ENCODE peak calls at places on chromosomes 4 and X, in nine cellular contexts. O is lung, P is lower leg skin, J is adrenal gland, X is fibroblast of lung, L is prostate gland, C is fibroblast of mammary gland, H is AG04450, Q is fibroblast of the aortic adventitia. G is an unnamed sample.

GRCh38 chrX:136768469-136769084 is 12.2 kb downstream of the ARHGEF6 start:
- DNase-seq in O (peak; percentile 55), P (peak; percentile 26), J (peak; percentile 40), X (peak; percentile 94), L (no peak), C (peak; percentile 96), H (peak; percentile 30), Q (peak; percentile 90), G (peak; percentile 88)

GRCh38 chr4:63580796-63581475 is 828.3 kb downstream of the TECRL start:
- DNase-seq in O (no peak), P (no peak), J (no peak), X (no peak), L (no peak), C (no peak), H (no peak), Q (no peak), G (no peak)

GRCh38 chrX:149074429-149074828 is 430.7 kb downstream of the IDS start:
- DNase-seq in O (no peak), P (peak; percentile 27), J (peak; percentile 16), X (peak; percentile 9), L (no peak), C (peak; percentile 75), H (no peak), Q (peak; percentile 36), G (no peak)

GRCh38 chrX:150540965-150541364 is 27.5 kb upstream of the MTM1 start:
- DNase-seq in O (no peak), P (no peak), J (no peak), X (no peak), L (no peak), C (no peak), H (no peak), Q (no peak), G (no peak)

GRCh38 chr4:150126201-150126879 is 48.1 kb downstream of the DCLK2 start:
- DNase-seq in O (no peak), P (peak; percentile 28), J (no peak), X (peak; percentile 77), L (no peak), C (peak; percentile 71), H (no peak), Q (peak; percentile 70), G (no peak)

GRCh38 chrX:23883737-23884354 is 23.9 kb downstream of the APOO start:
- DNase-seq in O (no peak), P (no peak), J (no peak), X (peak; percentile 81), L (no peak), C (peak; percentile 90), H (no peak), Q (peak; percentile 67), G (peak; percentile 48)

GRCh38 chr4:144645621-144646522 is at the start of gene HHIP:
- DNase-seq in O (peak; percentile 49), P (no peak), J (peak; percentile 22), X (peak; percentile 78), L (no peak), C (peak; percentile 36), H (no peak), Q (peak; percentile 79), G (peak; percentile 64)

GRCh38 chr4:82797048-82797590 is 1.5 kb downstream of the SCD5 start:
- DNase-seq in O (no peak), P (no peak), J (no peak), X (no peak), L (no peak), C (no peak), H (no peak), Q (no peak), G (no peak)

GRCh38 chrX:132004728-132005127 is 18.4 kb upstream of the STK26 start:
- DNase-seq in O (no peak), P (no peak), J (no peak), X (no peak), L (peak; percentile 28), C (peak; percentile 1), H (no peak), Q (no peak), G (no peak)

GRCh38 chr4:47342796-47343195 is 120.7 kb downstream of the COMMD8 start:
- DNase-seq in O (no peak), P (no peak), J (no peak), X (no peak), L (no peak), C (no peak), H (no peak), Q (no peak), G (no peak)

GRCh38 chr4:47334597-47335185 is 128.8 kb downstream of the COMMD8 start:
- DNase-seq in O (no peak), P (no peak), J (no peak), X (peak; percentile 66), L (no peak), C (no peak), H (peak; percentile 20), Q (peak; percentile 9), G (no peak)

GRCh38 chr4:47340914-47341313 is 122.6 kb downstream of the COMMD8 start:
- DNase-seq in O (no peak), P (no peak), J (no peak), X (no peak), L (no peak), C (no peak), H (no peak), Q (no peak), G (no peak)

GRCh38 chr4:47337893-47338292 is 125.6 kb downstream of the COMMD8 start:
- DNase-seq in O (no peak), P (no peak), J (no peak), X (no peak), L (no peak), C (no peak), H (no peak), Q (no peak), G (no peak)
- H3K4me3 ChIP-seq in O (no peak overlapping the region), P (no peak overlapping the region), J (no peak overlapping the region), X (no peak overlapping the region), L (no peak overlapping the region), C (no peak overlapping the region), H (no peak overlapping the region), Q (no peak overlapping the region), G (no peak overlapping the region)

GRCh38 chrX:102651242-102651967 is at the start of gene GPRASP1:
- DNase-seq in O (no peak), P (no peak), J (peak; percentile 73), X (peak; percentile 50), L (peak; percentile 55), C (peak; percentile 26), H (no peak), Q (peak; percentile 13), G (no peak)

GRCh38 chrX:102654696-102655095 is 3.4 kb downstream of the GPRASP1 start:
- DNase-seq in O (no peak), P (no peak), J (no peak), X (no peak), L (no peak), C (no peak), H (no peak), Q (peak; percentile 32), G (no peak)

GRCh38 chrX:102650903-102651241 is 411 bp upstream of the GPRASP1 start:
- DNase-seq in O (no peak), P (no peak), J (no peak), X (no peak), L (no peak), C (peak; percentile 4), H (no peak), Q (no peak), G (no peak)

GRCh38 chrX:102651968-102652744 is 873 bp downstream of the GPRASP1 start:
- DNase-seq in O (no peak), P (no peak), J (peak; percentile 72), X (peak; percentile 35), L (peak; percentile 22), C (peak; percentile 42), H (no peak), Q (peak; percentile 45), G (no peak)
- TF ChIP-seq CTCF in O (no peak), P (no peak), J (peak; percentile 51), X (peak; percentile 60), L (peak; percentile 45), C (peak; percentile 59), H (peak; percentile 61), Q (peak; percentile 57), G (peak; percentile 56)

GRCh38 chr4:92241094-92241493 is 62.7 kb upstream of the GRID2 start:
- DNase-seq in O (no peak), P (no peak), J (no peak), X (no peak), L (no peak), C (no peak), H (no peak), Q (no peak), G (no peak)

GRCh38 chr4:92251711-92252110 is 52.1 kb upstream of the GRID2 start:
- DNase-seq in O (no peak), P (no peak), J (no peak), X (no peak), L (no peak), C (no peak), H (no peak), Q (no peak), G (no peak)

GRCh38 chr4:92249541-92249940 is 54.2 kb upstream of the GRID2 start:
- DNase-seq in O (no peak), P (no peak), J (no peak), X (no peak), L (no peak), C (no peak), H (no peak), Q (no peak), G (no peak)

DNA sequence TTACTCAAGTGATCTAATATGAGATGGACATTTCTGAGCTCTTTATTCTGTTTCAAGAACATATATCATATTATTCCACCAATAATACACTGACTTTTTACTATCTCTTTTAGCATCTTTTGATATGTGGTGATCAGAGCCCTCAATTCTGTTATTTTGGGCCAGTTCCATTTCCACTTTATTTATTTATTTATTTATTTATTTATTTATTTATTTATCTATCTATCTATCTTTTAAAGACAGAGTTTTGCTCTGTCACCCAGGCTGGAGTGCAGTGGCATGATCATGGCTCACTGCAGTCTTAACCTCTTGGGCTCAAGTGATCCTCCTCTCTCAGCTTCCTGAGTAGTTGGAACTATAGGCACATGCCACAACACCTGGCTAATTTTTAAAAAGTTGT is 57.4 kb upstream of the GRID2 start:
- DNase-seq in O (no peak), P (no peak), J (no peak), X (no peak), L (no peak), C (no peak), H (no peak), Q (no peak), G (no peak)
- H3K4me3 ChIP-seq in O (no peak overlapping the region), P (no peak overlapping the region), J (no peak overlapping the region), X (no peak overlapping the region), L (no peak overlapping the region), C (no peak overlapping the region), H (no peak overlapping the region), Q (no peak overlapping the region), G (no peak overlapping the region)

GRCh38 chrX:15816453-15816838 is 26.2 kb downstream of the ZRSR2 start:
- DNase-seq in O (no peak), P (no peak), J (no peak), X (no peak), L (no peak), C (no peak), H (no peak), Q (peak; percentile 7), G (no peak)
- TF ChIP-seq CTCF in O (no peak), P (no peak), J (no peak), X (no peak), L (no peak), C (no peak), H (no peak), Q (no peak), G (no peak)

G was measured in astrocyte of the cerebellum.